ENCODE peak calls at places on chromosomes 1 and 21, in six cellular contexts. U is activated T-helper 1 cell treated with Interleukin-2 at 50 U/mL for 16 hours; O is T-helper 2 cell; Q is activated CD4-positive, CD25-positive, alpha-beta regulatory T cell treated with anti-CD3 and anti-CD28 coated beads, Interleukin-2, amount 50 U/mL, for 72 hours; I is activated gamma-delta T cell; V is activated CD4-positive, alpha-beta T cell treated with anti-CD3 and anti-CD28 coated beads, Interleukin-2, amount 10 ng/mL, durations not matched to agents 7 days and 5 days. L is an unnamed sample.
A peak's percentile ranks its signal among the peaks of the same experiment; 100 is the strongest.

GRCh38 chr1:185929759-185930158 is 195.6 kb downstream of the HMCN1 start:
- DNase-seq in O (no peak), I (no peak), Q (no peak), U (no peak), V (no peak), L (no peak)

GRCh38 chr1:170661646-170662411 is 2.1 kb upstream of the PRRX1 start:
- DNase-seq in Q (no peak), V (no peak), U (no peak), I (no peak), O (no peak), L (no peak)

GRCh38 chr1:55212349-55213028 is 2.7 kb downstream of the USP24 start:
- DNase-seq in O (no peak), U (no peak), Q (no peak), V (no peak), I (no peak), L (no peak)

GRCh38 chr1:116765962-116766361 is 11.7 kb downstream of the CD2 start:
- DNase-seq in U (no peak), I (no peak), V (no peak), Q (no peak), O (no peak), L (no peak)

GRCh38 chr1:203655656-203656055 is 29.0 kb downstream of the ATP2B4 start:
- DNase-seq in O (no peak), V (no peak), I (no peak), U (no peak), Q (no peak), L (no peak)

GRCh38 chr1:210251680-210252490 is 19.3 kb downstream of the SERTAD4 start:
- DNase-seq in U (no peak), I (no peak), Q (no peak), O (no peak), V (no peak), L (no peak)

GRCh38 chr1:23376890-23377811 is 7.5 kb upstream of the ZNF436 start:
- DNase-seq in Q (no peak), O (no peak), U (no peak), V (no peak), I (no peak), L (no peak)

GRCh38 chr21:19011448-19011847 is 607.9 kb upstream of the TMPRSS15 start:
- DNase-seq in V (no peak), I (no peak), Q (no peak), U (no peak), O (no peak), L (no peak)

GRCh38 chr1:151058682-151059341 is 610 bp downstream of the CDC42SE1 start:
- DNase-seq in O (no peak), V (peak; percentile 19), I (no peak), Q (peak; percentile 39), U (no peak), L (no peak)

GRCh38 chr1:230109871-230110667 is 43.0 kb downstream of the GALNT2 start:
- DNase-seq in I (no peak), Q (peak; percentile 68), V (peak; percentile 80), O (no peak), U (peak; percentile 17), L (no peak)

GRCh38 chr1:228006034-228006792 is 585 bp upstream of the WNT3A start:
- DNase-seq in V (no peak), I (no peak), O (no peak), U (no peak), Q (no peak), L (no peak)

GRCh38 chr1:1926886-1927660 is 8.0 kb upstream of the TMEM52 start:
- DNase-seq in V (no peak), I (no peak), U (no peak), Q (no peak), O (no peak), L (no peak)

GRCh38 chr1:22204989-22205913 is 62.4 kb upstream of the WNT4 start:
- DNase-seq in V (no peak), I (no peak), O (no peak), U (no peak), Q (no peak), L (no peak)

GRCh38 chr1:165871311-165872067 is 44.1 kb downstream of the UCK2 start:
- DNase-seq in O (peak; percentile 69), U (peak; percentile 18), V (peak; percentile 82), Q (peak; percentile 33), I (no peak), L (no peak)

GRCh38 chr1:225653463-225654276 is 747 bp upstream of the ENAH start:
- DNase-seq in Q (no peak), U (no peak), O (no peak), V (peak; percentile 14), I (no peak), L (no peak)

GRCh38 chr1:182601416-182601786 is 2.8 kb downstream of the RGS16 start:
- DNase-seq in U (peak; percentile 45), V (peak; percentile 82), O (peak; percentile 60), I (no peak), Q (peak; percentile 70), L (no peak)

GRCh38 chr1:198234511-198235251 is 77.9 kb downstream of the NEK7 start:
- DNase-seq in I (no peak), O (no peak), V (no peak), Q (no peak), U (no peak), L (no peak)

GRCh38 chr1:203173566-203173965 is 2.1 kb downstream of the MYBPH start:
- DNase-seq in I (no peak), O (no peak), Q (no peak), U (no peak), V (no peak), L (no peak)

GRCh38 chr1:232571523-232571922 is 58.4 kb downstream of the SIPA1L2 start:
- DNase-seq in U (no peak), I (no peak), Q (no peak), O (no peak), V (no peak), L (no peak)

L was measured in cortex of kidney.